ENCODE peak calls at places on chromosomes 1 and 21, in nine cellular contexts. O, T, M, Q, X, B, K, G and H are unnamed samples. For H3K9me3 and H3K27me3, the result is how much of the 10 kb centered on the place peaks cover.

GRCh38 chr1:21652101-21652936 is 16.8 kb downstream of the RAP1GAP start:
- DNase-seq in M (no peak), X (no peak), O (no peak), G (no peak), K (no peak), B (no peak), Q (no peak), T (no peak), H (no peak)

GRCh38 chr1:14598007-14598497 is 433 bp upstream of the KAZN start:
- DNase-seq in M (peak), G (no peak), T (no peak), K (no peak), X (no peak), O (no peak), Q (no peak), B (no peak), H (no peak)

GRCh38 chr1:61434276-61434675 is 290.7 kb downstream of the TM2D1 start:
- DNase-seq in X (no peak), T (no peak), K (peak), G (no peak), O (no peak), B (no peak), M (no peak), Q (no peak), H (no peak)

GRCh38 chr1:9249534-9250335 is 15.2 kb downstream of the H6PD start:
- DNase-seq in M (no peak), G (peak), X (peak), K (no peak), Q (no peak), O (peak), T (peak), B (no peak), H (peak)

GRCh38 chr1:205141236-205142104 is 19.7 kb upstream of the RBBP5 start:
- DNase-seq in Q (peak), O (peak), M (peak), T (peak), K (peak), B (peak), G (peak), X (peak), H (peak)

GRCh38 chr1:180603223-180603849 is 28.5 kb upstream of the XPR1 start:
- DNase-seq in T (no peak), X (peak), M (no peak), K (no peak), O (no peak), G (peak), Q (no peak), B (no peak), H (no peak)

GRCh38 chr1:155133799-155134281 is 1.8 kb upstream of the SLC50A1 start:
- DNase-seq in Q (no peak), B (no peak), G (no peak), X (no peak), T (peak), K (no peak), M (no peak), O (no peak), H (no peak)

GRCh38 chr1:164363980-164364379 is 195.0 kb upstream of the PBX1 start:
- DNase-seq in O (no peak), M (no peak), G (no peak), K (no peak), T (no peak), X (no peak), Q (no peak), B (no peak), H (no peak)

GRCh38 chr21:41802684-41803083 is 35.8 kb upstream of the RIPK4 start:
- DNase-seq in Q (no peak), T (no peak), K (no peak), O (peak), X (peak), B (no peak), M (no peak), G (peak), H (no peak)

GRCh38 chr1:214446772-214447556 is 104.4 kb downstream of the PTPN14 start:
- DNase-seq in G (peak), X (no peak), T (no peak), Q (peak), O (peak), M (no peak), K (peak), B (no peak), H (peak)

GRCh38 chr1:67645495-67646144 is 39.4 kb upstream of the GADD45A start:
- DNase-seq in Q (no peak), X (peak), T (no peak), K (no peak), M (peak), O (peak), B (no peak), G (peak), H (peak)

GRCh38 chr1:103945774-103946173 is 196.1 kb downstream of the AMY1C start:
- DNase-seq in B (no peak), G (no peak), M (no peak), Q (no peak), T (no peak), K (no peak), X (no peak), O (no peak), H (no peak)

GRCh38 chr1:181044449-181044966 is 10.7 kb downstream of the MR1 start:
- DNase-seq in T (no peak), Q (no peak), O (peak), K (no peak), B (no peak), X (no peak), M (no peak), G (no peak), H (no peak)

GRCh38 chr21:33348728-33349127 is 24.0 kb downstream of the IFNAR1 start:
- DNase-seq in K (no peak), X (no peak), Q (no peak), T (no peak), G (no peak), O (no peak), B (no peak), M (no peak), H (no peak)

GRCh38 chr1:205592443-205593003 is 39.3 kb downstream of the ELK4 start:
- DNase-seq in Q (no peak), M (no peak), T (peak), G (no peak), K (no peak), X (no peak), O (no peak), B (no peak), H (no peak)

GRCh38 chr1:53361541-53361961 is 33.7 kb upstream of the LRP8 start:
- DNase-seq in B (no peak), Q (no peak), M (no peak), O (no peak), G (no peak), T (peak), K (no peak), X (no peak), H (no peak)

GRCh38 chr1:89114662-89115061 is 11.3 kb downstream of the GBP2 start:
- DNase-seq in K (no peak), X (no peak), T (no peak), M (no peak), Q (no peak), O (no peak), G (no peak), B (no peak), H (no peak)

GRCh38 chr1:157286096-157286495 is 147.9 kb upstream of the ETV3 start:
- DNase-seq in M (no peak), X (no peak), G (no peak), T (no peak), Q (no peak), B (no peak), K (no peak), O (no peak), H (no peak)

GRCh38 chr1:94258873-94259331 is 21.5 kb upstream of the ARHGAP29 start:
- DNase-seq in G (peak), T (no peak), B (no peak), O (peak), K (peak), M (peak), Q (peak), X (no peak), H (peak)

GRCh38 chr1:235239821-235240220 is 78.8 kb upstream of the RBM34 start:
- DNase-seq in T (no peak), Q (no peak), G (no peak), K (peak), M (no peak), X (no peak), O (no peak), B (no peak), H (no peak)

GRCh38 chr1:236023926-236024565 is 40.8 kb downstream of the NID1 start:
- DNase-seq in M (no peak), B (no peak), T (no peak), Q (no peak), K (no peak), O (no peak), X (no peak), G (no peak), H (peak)

DNA sequence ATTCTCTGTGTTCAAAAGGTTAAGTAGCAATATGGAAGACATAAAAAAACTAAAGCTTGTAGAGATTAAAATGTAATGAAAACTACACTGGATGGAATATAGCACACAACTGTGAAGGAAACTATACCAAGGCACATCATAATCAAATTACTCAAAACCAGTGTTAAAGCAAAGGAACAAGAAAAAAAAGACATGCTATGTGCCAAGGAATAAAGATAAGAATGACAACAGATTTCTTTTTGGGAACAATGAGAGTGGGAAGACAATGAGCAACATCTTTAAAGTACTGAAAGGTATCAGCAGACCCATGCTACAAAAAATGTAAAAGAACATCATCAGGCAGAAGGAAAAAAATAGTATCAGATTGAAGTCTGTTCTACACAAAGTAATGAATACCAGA is 157.8 kb downstream of the VPS13D start:
- DNase-seq in G (no peak), O (no peak), K (peak), M (no peak), Q (no peak), X (no peak), B (no peak), T (no peak), H (peak)
- H3K9me3 ChIP-seq in G (under half), O (under half), K (under half), M (under half), Q (under half), X (under half), B (under half), T (under half), H (under half)

GRCh38 chr1:55206210-55206609 is 9.0 kb downstream of the USP24 start:
- DNase-seq in X (no peak), Q (no peak), O (no peak), G (no peak), B (no peak), M (no peak), K (no peak), T (no peak), H (no peak)
- H3K4me3 ChIP-seq in X (no peak), Q (no peak), O (no peak), G (no peak), B (no peak), M (no peak), K (no peak), T (no peak), H (no peak)

GRCh38 chr1:2840036-2840809 is 38.7 kb upstream of the TTC34 start:
- DNase-seq in B (peak), O (no peak), T (peak), Q (no peak), G (no peak), K (no peak), X (no peak), M (no peak), H (no peak)

GRCh38 chr1:2850502-2850901 is 49.0 kb upstream of the TTC34 start:
- DNase-seq in M (no peak), Q (no peak), O (no peak), G (no peak), B (no peak), T (peak), K (no peak), X (no peak), H (no peak)

GRCh38 chr1:2847086-2847850 is 45.8 kb upstream of the TTC34 start:
- DNase-seq in K (no peak), X (no peak), O (peak), B (no peak), M (no peak), G (no peak), T (no peak), Q (no peak), H (no peak)

GRCh38 chr1:2848006-2848670 is 46.6 kb upstream of the TTC34 start:
- DNase-seq in B (no peak), Q (no peak), M (no peak), K (no peak), G (no peak), X (no peak), O (no peak), T (peak), H (no peak)

DNA sequence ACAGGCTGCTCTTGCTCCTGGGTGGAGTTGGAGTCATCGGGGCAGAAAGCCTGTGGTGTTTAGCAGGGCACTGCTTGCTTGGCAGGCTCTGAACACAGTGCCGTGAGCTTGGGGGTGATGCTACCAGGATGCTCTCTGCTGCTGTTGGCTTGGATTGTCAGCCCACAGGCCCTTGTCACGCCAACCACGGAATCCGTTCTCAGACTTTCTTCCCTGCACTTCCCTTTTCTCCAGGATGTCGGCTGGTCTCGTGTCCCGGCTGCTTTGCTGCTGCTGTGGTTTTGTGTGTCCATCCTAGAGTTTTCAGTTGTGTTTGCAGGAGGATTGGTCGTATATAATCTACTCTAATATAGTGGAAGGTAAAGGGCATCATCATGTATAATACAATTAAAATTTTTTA is 44.4 kb upstream of the TTC34 start:
- DNase-seq in K (no peak), M (no peak), G (no peak), O (peak), Q (no peak), T (no peak), X (no peak), B (no peak), H (no peak)
- H3K27me3 ChIP-seq in K (half or more), M (under half), G (under half), O (under half), Q (under half), T (under half), X (under half), B (under half), H (under half)

DNA sequence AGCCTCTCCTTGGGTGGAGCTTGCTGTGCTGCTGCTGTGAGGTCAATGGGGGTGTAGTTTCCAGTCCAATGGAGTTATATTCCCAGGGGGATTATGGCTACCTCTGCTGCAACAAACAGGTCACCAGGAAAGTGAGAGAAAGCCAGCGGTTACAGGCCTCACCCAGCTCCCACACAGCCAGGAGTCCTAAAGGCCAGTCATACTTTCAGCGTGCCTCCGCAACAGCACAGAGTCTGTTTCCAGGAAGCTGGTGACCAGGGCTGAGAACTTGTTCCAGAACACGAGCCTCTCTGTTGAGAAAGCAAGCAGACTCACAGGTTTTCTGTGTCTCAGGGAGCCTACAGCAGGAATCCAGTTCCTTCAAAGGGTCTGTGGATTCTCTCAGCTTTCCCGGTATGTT is 17.3 kb upstream of the OR2M5 start:
- DNase-seq in B (no peak), Q (no peak), M (no peak), O (no peak), G (no peak), X (no peak), T (no peak), K (no peak), H (no peak)
- H3K9me3 ChIP-seq in B (under half), Q (under half), M (under half), O (under half), G (under half), X (under half), T (under half), K (under half), H (under half)

GRCh38 chr1:15748690-15749398 is 6.5 kb downstream of the TMEM82 start:
- DNase-seq in M (no peak), T (no peak), G (no peak), B (no peak), O (no peak), K (no peak), Q (no peak), X (no peak), H (no peak)
- H3K4me3 ChIP-seq in M (no peak), T (no peak), G (no peak), B (no peak), O (no peak), K (no peak), Q (no peak), X (no peak), H (no peak)